ENCODE peak calls at places on chromosomes 5 and 9, in seven cellular contexts. K is right atrium auricular region, Z is IMR-90, N is Panc1, B is lower lobe of right lung, R is left ventricle myocardium inferior, W is PC-9. M is an unnamed sample.

GRCh38 chr5:130871346-130872086 is 293.5 kb downstream of the HINT1 start:
- DNase-seq in K (no peak), Z (peak), N (peak), B (no peak), R (peak), W (no peak), M (peak)

GRCh38 chr5:158039911-158040347 is 181.0 kb upstream of the CLINT1 start:
- DNase-seq in K (no peak), Z (no peak), N (no peak), B (no peak), R (no peak), W (no peak), M (no peak)

GRCh38 chr5:108487951-108488350 is 106.1 kb upstream of the FBXL17 start:
- DNase-seq in K (no peak), Z (no peak), N (no peak), B (no peak), R (no peak), W (no peak), M (no peak)

GRCh38 chr5:98333921-98334320 is 439.5 kb upstream of the RGMB start:
- DNase-seq in K (no peak), Z (no peak), N (no peak), B (no peak), R (no peak), W (no peak), M (no peak)

GRCh38 chr5:90289837-90290236 is 119.7 kb downstream of the CETN3 start:
- DNase-seq in K (no peak), Z (no peak), N (no peak), B (no peak), R (no peak), W (no peak), M (no peak)

GRCh38 chr9:112545237-112545636 is 58.6 kb downstream of the KIAA1958 start:
- DNase-seq in K (no peak), Z (no peak), N (no peak), B (no peak), R (no peak), W (no peak), M (no peak)

GRCh38 chr9:121226186-121226585 is 24.5 kb upstream of the RAB14 start:
- DNase-seq in K (no peak), Z (peak), N (no peak), B (no peak), R (no peak), W (peak), M (no peak)

GRCh38 chr5:169440107-169440701 is 139.3 kb upstream of the SLIT3 start:
- DNase-seq in K (no peak), Z (no peak), N (no peak), B (no peak), R (no peak), W (peak), M (no peak)

GRCh38 chr9:18255747-18256146 is 218.2 kb upstream of the ADAMTSL1 start:
- DNase-seq in K (no peak), Z (no peak), N (no peak), B (no peak), R (no peak), W (no peak), M (no peak)

GRCh38 chr9:97547098-97547829 is 45.8 kb downstream of the TMOD1 start:
- DNase-seq in K (no peak), Z (no peak), N (no peak), B (no peak), R (no peak), W (no peak), M (no peak)

GRCh38 chr5:172556262-172556661 is 84.8 kb upstream of the NEURL1B start:
- DNase-seq in K (no peak), Z (peak), N (no peak), B (no peak), R (peak), W (no peak), M (no peak)

GRCh38 chr9:93958121-93958874 is 3.1 kb upstream of the BARX1 start:
- DNase-seq in K (no peak), Z (no peak), N (no peak), B (no peak), R (no peak), W (no peak), M (no peak)
- H3K4me3 ChIP-seq in K (no peak), Z (no peak), N (no peak), B (peak), R (peak), W (no peak), M (peak)

GRCh38 chr5:43019293-43019614 is 20.9 kb downstream of the ANXA2R start:
- DNase-seq in K (no peak), Z (no peak), N (no peak), B (no peak), R (no peak), W (no peak), M (no peak)
- H3K27ac ChIP-seq in K (peak), Z (peak), N (peak), B (peak), R (peak), W (no peak), M (peak)

GRCh38 chr5:136467632-136468031 is 102.3 kb upstream of the TRPC7 start:
- DNase-seq in K (no peak), Z (no peak), N (no peak), B (no peak), R (no peak), W (no peak), M (no peak)
- H3K4me3 ChIP-seq in K (no peak), Z (no peak), N (no peak), B (no peak), R (no peak), W (peak), M (no peak)

GRCh38 chr5:40987349-40987748 is 78.1 kb downstream of the C7 start:
- DNase-seq in K (no peak), Z (no peak), N (no peak), B (no peak), R (no peak), W (no peak), M (no peak)

GRCh38 chr5:40995816-40996586 is 75.1 kb downstream of the MROH2B start:
- DNase-seq in K (no peak), Z (no peak), N (no peak), B (no peak), R (no peak), W (no peak), M (no peak)

GRCh38 chr5:40988761-40989510 is 79.6 kb downstream of the C7 start:
- DNase-seq in K (no peak), Z (peak), N (no peak), B (no peak), R (no peak), W (no peak), M (no peak)

GRCh38 chr5:40991168-40991980 is 79.8 kb downstream of the MROH2B start:
- DNase-seq in K (peak), Z (peak), N (no peak), B (no peak), R (peak), W (peak), M (no peak)

GRCh38 chr5:40991981-40992559 is 79.1 kb downstream of the MROH2B start:
- DNase-seq in K (no peak), Z (no peak), N (no peak), B (no peak), R (no peak), W (no peak), M (no peak)
- H3K27ac ChIP-seq in K (peak), Z (peak), N (no peak), B (peak), R (peak), W (peak), M (no peak)

M was measured in HL-60.